ENCODE peak calls at places on chromosomes 2 and 18, in seven cellular contexts. K, C, L, O, Q, V and N are unnamed samples.

GRCh38 chr18:74190086-74190485 is 41.8 kb downstream of the TIMM21 start:
- DNase-seq in Q (no peak), K (peak; percentile 25), C (no peak), O (no peak), V (no peak), L (peak; percentile 17), N (no peak)

GRCh38 chr2:108236676-108237335 is 3.0 kb upstream of the SULT1C3 start:
- DNase-seq in O (no peak), L (no peak), Q (no peak), V (no peak), C (no peak), K (no peak), N (no peak)

GRCh38 chr2:184765048-184765881 is 166.9 kb downstream of the ZNF804A start:
- DNase-seq in L (no peak), O (no peak), K (no peak), C (no peak), V (no peak), Q (no peak), N (no peak)

GRCh38 chr2:205024822-205025518 is 479.7 kb downstream of the PARD3B start:
- DNase-seq in O (no peak), K (peak; percentile 98), Q (no peak), L (peak; percentile 86), C (no peak), V (peak; percentile 95), N (no peak)

GRCh38 chr18:79797518-79798345 is at the start of gene KCNG2:
- DNase-seq in O (no peak), Q (no peak), K (peak; percentile 16), V (no peak), C (peak; percentile 80), L (peak; percentile 53), N (no peak)

GRCh38 chr2:241842620-241843211 is 16.0 kb downstream of the PDCD1 start:
- DNase-seq in L (no peak), V (no peak), Q (peak; percentile 58), C (no peak), O (no peak), K (no peak), N (no peak)

GRCh38 chr2:144523606-144524131 is 3.8 kb upstream of the ZEB2 start:
- DNase-seq in K (no peak), O (no peak), V (no peak), C (no peak), Q (no peak), L (peak; percentile 43), N (no peak)

GRCh38 chr2:237235383-237236095 is 149.8 kb downstream of the COPS8 start:
- DNase-seq in C (no peak), Q (no peak), K (peak; percentile 98), O (no peak), V (peak; percentile 75), L (peak; percentile 95), N (no peak)

GRCh38 chr18:11042247-11042646 is 107.1 kb downstream of the PIEZO2 start:
- DNase-seq in O (no peak), C (no peak), K (no peak), Q (no peak), V (no peak), L (peak; percentile 15), N (no peak)

GRCh38 chr18:79477711-79478483 is 82.2 kb downstream of the NFATC1 start:
- DNase-seq in K (no peak), L (no peak), O (no peak), Q (no peak), V (no peak), C (no peak), N (peak; percentile 62)

GRCh38 chr18:32289480-32290075 is 99.7 kb downstream of the MEP1B start:
- DNase-seq in Q (peak; percentile 5), V (peak; percentile 56), C (peak; percentile 44), L (peak; percentile 86), O (no peak), K (peak; percentile 75), N (peak; percentile 50)

GRCh38 chr2:223941579-223942277 is 3.4 kb downstream of the WDFY1 start:
- DNase-seq in Q (no peak), K (peak; percentile 88), O (no peak), L (peak; percentile 90), V (peak; percentile 82), C (no peak), N (no peak)

GRCh38 chr2:220466251-220466691 is 838.8 kb downstream of the SLC4A3 start:
- DNase-seq in O (no peak), C (no peak), K (no peak), L (peak; percentile 14), V (no peak), Q (no peak), N (no peak)

GRCh38 chr2:151979694-151980093 is 119.2 kb downstream of the CACNB4 start:
- DNase-seq in O (no peak), Q (no peak), L (no peak), K (peak; percentile 11), C (no peak), V (no peak), N (no peak)

GRCh38 chr2:13583609-13584008 is 866.9 kb downstream of the TRIB2 start:
- DNase-seq in Q (no peak), C (no peak), O (no peak), V (no peak), K (no peak), L (no peak), N (no peak)

GRCh38 chr18:50662177-50662576 is 102.3 kb downstream of the MAPK4 start:
- DNase-seq in L (no peak), V (peak; percentile 19), C (no peak), Q (no peak), K (peak; percentile 31), O (no peak), N (peak; percentile 7)

GRCh38 chr2:201363857-201364560 is 6.9 kb upstream of the FLACC1 start:
- DNase-seq in K (peak; percentile 72), C (no peak), Q (peak; percentile 3), L (peak; percentile 73), O (no peak), V (peak; percentile 84), N (peak; percentile 65)

GRCh38 chr2:128646091-128646490 is 327.4 kb upstream of the HS6ST1 start:
- DNase-seq in V (no peak), O (no peak), L (no peak), K (no peak), C (no peak), Q (no peak), N (no peak)

GRCh38 chr2:191217580-191217979 is 27.6 kb upstream of the MYO1B start:
- DNase-seq in C (no peak), O (no peak), K (peak; percentile 73), L (peak; percentile 46), Q (no peak), V (peak; percentile 93), N (no peak)

GRCh38 chr2:126681505-126681904 is 25.5 kb downstream of the GYPC start:
- DNase-seq in O (no peak), L (no peak), Q (no peak), C (no peak), K (no peak), V (no peak), N (no peak)

GRCh38 chr2:240326886-240327285 is 108.6 kb upstream of the GPC1 start:
- DNase-seq in K (no peak), O (no peak), V (no peak), C (no peak), L (no peak), Q (no peak), N (no peak)

GRCh38 chr2:209305026-209305425 is 118.8 kb upstream of the MAP2 start:
- DNase-seq in L (no peak), O (no peak), K (no peak), C (no peak), Q (no peak), V (no peak), N (no peak)

GRCh38 chr2:189287982-189288494 is 108.5 kb upstream of the COL5A2 start:
- DNase-seq in L (peak; percentile 91), K (peak; percentile 90), Q (no peak), V (peak; percentile 84), C (no peak), O (no peak), N (no peak)